ENCODE peak calls at places on chromosomes 6 and 20, in five cellular contexts. U, D, S, O and Q are unnamed samples.

GRCh38 chr20:11001767-11002540 is 328.2 kb upstream of the JAG1 start:
- DNase-seq in U (peak), D (no peak), S (no peak), O (no peak), Q (peak)

GRCh38 chr6:28337103-28337520 is 1.2 kb upstream of the ZSCAN31 start:
- DNase-seq in U (no peak), D (peak), S (no peak), O (no peak), Q (no peak)

GRCh38 chr6:14596410-14596809 is 478.8 kb downstream of the CD83 start:
- DNase-seq in U (peak), D (peak), S (peak), O (no peak), Q (no peak)

GRCh38 chr6:105352037-105352617 is 50.8 kb downstream of the PREP start:
- DNase-seq in U (no peak), D (no peak), S (no peak), O (no peak), Q (no peak)

GRCh38 chr20:46350986-46351267 is 42.6 kb upstream of the CDH22 start:
- DNase-seq in U (no peak), D (no peak), S (no peak), O (no peak), Q (no peak)

GRCh38 chr6:105886066-105886811 is 199.9 kb upstream of the PRDM1 start:
- DNase-seq in U (no peak), D (peak), S (no peak), O (no peak), Q (no peak)

GRCh38 chr6:35417979-35418661 is 34.0 kb upstream of the FANCE start:
- DNase-seq in U (no peak), D (peak), S (no peak), O (no peak), Q (no peak)

GRCh38 chr20:57435498-57436222 is 44.5 kb downstream of the RBM38 start:
- DNase-seq in U (no peak), D (peak), S (no peak), O (peak), Q (peak)

GRCh38 chr6:105607624-105608392 is 204.9 kb upstream of the PREP start:
- DNase-seq in U (no peak), D (no peak), S (no peak), O (no peak), Q (no peak)

GRCh38 chr6:130760006-130760405 is 67.2 kb upstream of the SMLR1 start:
- DNase-seq in U (peak), D (peak), S (peak), O (no peak), Q (no peak)

GRCh38 chr6:168724033-168724432 is 283.0 kb downstream of the SMOC2 start:
- DNase-seq in U (no peak), D (no peak), S (no peak), O (no peak), Q (no peak)

GRCh38 chr6:156720739-156721714 is 56.2 kb upstream of the ARID1B start:
- DNase-seq in U (peak), D (no peak), S (no peak), O (no peak), Q (no peak)

GRCh38 chr20:46994341-46994740 is 99.7 kb downstream of the EYA2 start:
- DNase-seq in U (no peak), D (no peak), S (no peak), O (peak), Q (no peak)

GRCh38 chr6:2478200-2478599 is 232.8 kb upstream of the GMDS start:
- DNase-seq in U (peak), D (no peak), S (peak), O (no peak), Q (no peak)

GRCh38 chr6:72554203-72554564 is 67.7 kb upstream of the KCNQ5 start:
- DNase-seq in U (peak), D (no peak), S (no peak), O (no peak), Q (no peak)

GRCh38 chr6:137097057-137097456 is 52.3 kb upstream of the IL20RA start:
- DNase-seq in U (peak), D (no peak), S (no peak), O (no peak), Q (no peak)

GRCh38 chr6:10658910-10659696 is 35.3 kb downstream of the C6orf52 start:
- DNase-seq in U (no peak), D (no peak), S (no peak), O (no peak), Q (no peak)

GRCh38 chr6:161660666-161661571 is 387.1 kb upstream of the AGPAT4 start:
- DNase-seq in U (no peak), D (no peak), S (no peak), O (no peak), Q (no peak)

GRCh38 chr20:59779656-59780380 is 153.6 kb downstream of the SYCP2 start:
- DNase-seq in U (no peak), D (no peak), S (no peak), O (no peak), Q (no peak)

GRCh38 chr20:41030536-41031242 is 2.1 kb downstream of the TOP1 start:
- DNase-seq in U (peak), D (no peak), S (no peak), O (no peak), Q (no peak)

GRCh38 chr6:162421004-162421403 is 306.6 kb downstream of the PRKN start:
- DNase-seq in U (no peak), D (no peak), S (no peak), O (no peak), Q (no peak)

GRCh38 chr6:122005661-122006060 is 393.8 kb upstream of the HSF2 start:
- DNase-seq in U (no peak), D (no peak), S (no peak), O (no peak), Q (no peak)

GRCh38 chr6:169189686-169190085 is 64.0 kb downstream of the THBS2 start:
- DNase-seq in U (no peak), D (no peak), S (no peak), O (no peak), Q (no peak)

GRCh38 chr6:107539409-107539808 is 49.5 kb downstream of the SOBP start:
- DNase-seq in U (peak), D (no peak), S (no peak), O (no peak), Q (no peak)

GRCh38 chr20:58117944-58118343 is 110.5 kb downstream of the ANKRD60 start:
- DNase-seq in U (peak), D (no peak), S (no peak), O (no peak), Q (no peak)

GRCh38 chr20:44006578-44006977 is 91.9 kb downstream of the TOX2 start:
- DNase-seq in U (no peak), D (no peak), S (no peak), O (no peak), Q (no peak)

GRCh38 chr6:53250137-53250760 is 98.5 kb downstream of the ELOVL5 start:
- DNase-seq in U (peak), D (no peak), S (no peak), O (no peak), Q (no peak)

GRCh38 chr20:36482044-36482473 is 59.3 kb upstream of the MYL9 start:
- DNase-seq in U (no peak), D (no peak), S (no peak), O (no peak), Q (peak)

GRCh38 chr6:152401978-152402377 is 235.2 kb downstream of the SYNE1 start:
- DNase-seq in U (peak), D (no peak), S (no peak), O (no peak), Q (peak)

GRCh38 chr6:166341915-166342292 is 441 bp downstream of the SFT2D1 start:
- DNase-seq in U (no peak), D (no peak), S (no peak), O (no peak), Q (peak)

GRCh38 chr20:37833172-37833915 is 69.6 kb upstream of the VSTM2L start:
- DNase-seq in U (no peak), D (no peak), S (no peak), O (no peak), Q (no peak)

GRCh38 chr20:44981736-44982406 is 15.6 kb downstream of the STK4 start:
- DNase-seq in U (no peak), D (no peak), S (no peak), O (no peak), Q (no peak)

GRCh38 chr6:107847844-107848802 is 24.0 kb upstream of the SCML4 start:
- DNase-seq in U (peak), D (peak), S (peak), O (peak), Q (peak)